ENCODE peak calls at places on chromosomes 13 and 19, in ten cellular contexts. One of them, this sample, is unnamed. For H3K36me3, the result is how much of the 10 kb centered on the place peaks cover.

GRCh38 chr13:46550822-46551221 is 2.1 kb upstream of the LRCH1 start:
- DNase-seq in lower lobe of right lung: no peak
- DNase-seq in ovary: no peak
- DNase-seq in brain microvascular endothelial cell: no peak
- DNase-seq in esophagus squamous epithelium: no peak
- DNase-seq in psoas muscle: no peak
- DNase-seq in body of pancreas: no peak
- DNase-seq in CD8-positive, alpha-beta T cell: no peak
- DNase-seq in mesenchymal stem cell: no peak
- DNase-seq in WERI-Rb-1: no peak
- DNase-seq in this sample: no peak

GRCh38 chr19:51096473-51097165 is 11.6 kb downstream of the CTU1 start:
- DNase-seq in ovary: no peak
- DNase-seq in mesenchymal stem cell: no peak
- DNase-seq in brain microvascular endothelial cell: no peak
- DNase-seq in esophagus squamous epithelium: no peak
- DNase-seq in CD8-positive, alpha-beta T cell: no peak
- DNase-seq in psoas muscle: no peak
- DNase-seq in body of pancreas: peak
- DNase-seq in lower lobe of right lung: no peak
- DNase-seq in WERI-Rb-1: no peak
- DNase-seq in this sample: no peak

GRCh38 chr13:98293570-98294142 is 116.6 kb upstream of the RNF113B start:
- DNase-seq in lower lobe of right lung: no peak
- DNase-seq in brain microvascular endothelial cell: no peak
- DNase-seq in esophagus squamous epithelium: no peak
- DNase-seq in WERI-Rb-1: no peak
- DNase-seq in CD8-positive, alpha-beta T cell: no peak
- DNase-seq in psoas muscle: no peak
- DNase-seq in ovary: no peak
- DNase-seq in mesenchymal stem cell: no peak
- DNase-seq in body of pancreas: no peak
- DNase-seq in this sample: no peak

GRCh38 chr19:4684312-4685095 is 14.4 kb upstream of the MYDGF start:
- DNase-seq in CD8-positive, alpha-beta T cell: no peak
- DNase-seq in brain microvascular endothelial cell: no peak
- DNase-seq in lower lobe of right lung: no peak
- DNase-seq in psoas muscle: no peak
- DNase-seq in ovary: no peak
- DNase-seq in body of pancreas: no peak
- DNase-seq in WERI-Rb-1: no peak
- DNase-seq in mesenchymal stem cell: no peak
- DNase-seq in esophagus squamous epithelium: no peak
- DNase-seq in this sample: no peak

GRCh38 chr19:6481541-6482342 is at the start of gene DENND1C:
- DNase-seq in psoas muscle: peak
- DNase-seq in esophagus squamous epithelium: peak
- DNase-seq in lower lobe of right lung: peak
- DNase-seq in WERI-Rb-1: peak
- DNase-seq in ovary: no peak
- DNase-seq in mesenchymal stem cell: no peak
- DNase-seq in body of pancreas: peak
- DNase-seq in CD8-positive, alpha-beta T cell: peak
- DNase-seq in brain microvascular endothelial cell: no peak
- DNase-seq in this sample: peak

GRCh38 chr19:33613601-33614000 is 8.2 kb upstream of the CHST8 start:
- DNase-seq in mesenchymal stem cell: no peak
- DNase-seq in esophagus squamous epithelium: no peak
- DNase-seq in ovary: no peak
- DNase-seq in psoas muscle: no peak
- DNase-seq in lower lobe of right lung: no peak
- DNase-seq in body of pancreas: no peak
- DNase-seq in WERI-Rb-1: peak
- DNase-seq in brain microvascular endothelial cell: no peak
- DNase-seq in CD8-positive, alpha-beta T cell: no peak
- DNase-seq in this sample: no peak

GRCh38 chr19:18232540-18233223 is 6.4 kb upstream of the PDE4C start:
- DNase-seq in brain microvascular endothelial cell: no peak
- DNase-seq in CD8-positive, alpha-beta T cell: no peak
- DNase-seq in mesenchymal stem cell: peak
- DNase-seq in ovary: no peak
- DNase-seq in body of pancreas: no peak
- DNase-seq in esophagus squamous epithelium: no peak
- DNase-seq in psoas muscle: no peak
- DNase-seq in lower lobe of right lung: no peak
- DNase-seq in WERI-Rb-1: peak
- DNase-seq in this sample: peak

GRCh38 chr19:38842439-38843174 is 7.2 kb downstream of the HNRNPL start:
- DNase-seq in CD8-positive, alpha-beta T cell: peak
- DNase-seq in lower lobe of right lung: no peak
- DNase-seq in body of pancreas: peak
- DNase-seq in ovary: no peak
- DNase-seq in WERI-Rb-1: no peak
- DNase-seq in brain microvascular endothelial cell: no peak
- DNase-seq in psoas muscle: no peak
- DNase-seq in mesenchymal stem cell: no peak
- DNase-seq in esophagus squamous epithelium: no peak
- DNase-seq in this sample: no peak

GRCh38 chr13:45219123-45219891 is 18.5 kb upstream of the KCTD4 start:
- DNase-seq in ovary: no peak
- DNase-seq in lower lobe of right lung: no peak
- DNase-seq in esophagus squamous epithelium: no peak
- DNase-seq in brain microvascular endothelial cell: no peak
- DNase-seq in psoas muscle: no peak
- DNase-seq in mesenchymal stem cell: peak
- DNase-seq in WERI-Rb-1: no peak
- DNase-seq in CD8-positive, alpha-beta T cell: no peak
- DNase-seq in body of pancreas: peak
- DNase-seq in this sample: no peak

GRCh38 chr19:37346091-37346490 is 24.8 kb upstream of the ZNF527 start:
- DNase-seq in psoas muscle: no peak
- DNase-seq in body of pancreas: no peak
- DNase-seq in ovary: no peak
- DNase-seq in brain microvascular endothelial cell: no peak
- DNase-seq in esophagus squamous epithelium: no peak
- DNase-seq in CD8-positive, alpha-beta T cell: no peak
- DNase-seq in lower lobe of right lung: no peak
- DNase-seq in mesenchymal stem cell: no peak
- DNase-seq in WERI-Rb-1: peak
- DNase-seq in this sample: no peak

GRCh38 chr13:86445584-86446140 is 646.4 kb upstream of the SLITRK6 start:
- DNase-seq in psoas muscle: no peak
- DNase-seq in WERI-Rb-1: no peak
- DNase-seq in esophagus squamous epithelium: no peak
- DNase-seq in body of pancreas: no peak
- DNase-seq in ovary: no peak
- DNase-seq in CD8-positive, alpha-beta T cell: no peak
- DNase-seq in mesenchymal stem cell: no peak
- DNase-seq in lower lobe of right lung: no peak
- DNase-seq in brain microvascular endothelial cell: no peak
- DNase-seq in this sample: no peak

GRCh38 chr19:16873603-16874002 is 15.2 kb upstream of the F2RL3 start:
- DNase-seq in ovary: no peak
- DNase-seq in esophagus squamous epithelium: no peak
- DNase-seq in mesenchymal stem cell: no peak
- DNase-seq in CD8-positive, alpha-beta T cell: no peak
- DNase-seq in brain microvascular endothelial cell: no peak
- DNase-seq in lower lobe of right lung: no peak
- DNase-seq in body of pancreas: no peak
- DNase-seq in WERI-Rb-1: no peak
- DNase-seq in psoas muscle: no peak
- DNase-seq in this sample: no peak
- H3K36me3 ChIP-seq in ovary: under half
- H3K36me3 ChIP-seq in esophagus squamous epithelium: under half
- H3K36me3 ChIP-seq in mesenchymal stem cell: half or more
- H3K36me3 ChIP-seq in CD8-positive, alpha-beta T cell: under half
- H3K36me3 ChIP-seq in brain microvascular endothelial cell: half or more
- H3K36me3 ChIP-seq in lower lobe of right lung: half or more
- H3K36me3 ChIP-seq in body of pancreas: under half
- H3K36me3 ChIP-seq in WERI-Rb-1: half or more
- H3K36me3 ChIP-seq in psoas muscle: under half
- H3K36me3 ChIP-seq in this sample: under half

GRCh38 chr13:75091707-75092106 is 390.3 kb downstream of the TBC1D4 start:
- DNase-seq in lower lobe of right lung: no peak
- DNase-seq in WERI-Rb-1: no peak
- DNase-seq in brain microvascular endothelial cell: no peak
- DNase-seq in CD8-positive, alpha-beta T cell: no peak
- DNase-seq in psoas muscle: no peak
- DNase-seq in ovary: no peak
- DNase-seq in mesenchymal stem cell: no peak
- DNase-seq in body of pancreas: no peak
- DNase-seq in esophagus squamous epithelium: no peak
- DNase-seq in this sample: no peak

GRCh38 chr13:75091185-75091584 is 390.8 kb downstream of the TBC1D4 start:
- DNase-seq in mesenchymal stem cell: no peak
- DNase-seq in CD8-positive, alpha-beta T cell: no peak
- DNase-seq in lower lobe of right lung: no peak
- DNase-seq in body of pancreas: no peak
- DNase-seq in esophagus squamous epithelium: no peak
- DNase-seq in WERI-Rb-1: no peak
- DNase-seq in brain microvascular endothelial cell: no peak
- DNase-seq in psoas muscle: no peak
- DNase-seq in ovary: no peak
- DNase-seq in this sample: no peak

DNA sequence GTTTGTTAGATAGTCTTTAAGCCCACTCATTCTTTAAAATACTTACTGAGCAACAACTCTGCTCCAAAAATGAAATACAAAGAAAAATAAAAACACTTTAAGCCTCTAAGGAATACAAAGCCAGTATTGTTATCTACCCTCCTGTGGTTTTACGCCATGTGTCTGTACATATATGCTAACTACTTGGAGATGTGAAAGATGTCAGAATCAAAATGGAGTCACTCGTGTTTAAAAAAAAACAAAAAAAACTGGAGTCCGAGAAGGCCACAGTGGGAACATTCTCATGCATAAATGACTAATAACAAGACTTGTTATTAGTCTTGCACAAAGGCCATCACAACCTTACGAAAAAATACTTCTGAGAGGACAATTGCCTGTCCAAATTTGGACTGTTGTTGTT is 393.1 kb downstream of the TBC1D4 start:
- DNase-seq in brain microvascular endothelial cell: no peak
- DNase-seq in body of pancreas: no peak
- DNase-seq in psoas muscle: no peak
- DNase-seq in CD8-positive, alpha-beta T cell: no peak
- DNase-seq in esophagus squamous epithelium: no peak
- DNase-seq in WERI-Rb-1: no peak
- DNase-seq in lower lobe of right lung: no peak
- DNase-seq in mesenchymal stem cell: no peak
- DNase-seq in ovary: no peak
- DNase-seq in this sample: no peak
- H3K4me3 ChIP-seq in brain microvascular endothelial cell: no peak
- H3K4me3 ChIP-seq in body of pancreas: no peak
- H3K4me3 ChIP-seq in psoas muscle: no peak
- H3K4me3 ChIP-seq in CD8-positive, alpha-beta T cell: no peak
- H3K4me3 ChIP-seq in esophagus squamous epithelium: no peak
- H3K4me3 ChIP-seq in WERI-Rb-1: no peak
- H3K4me3 ChIP-seq in lower lobe of right lung: no peak
- H3K4me3 ChIP-seq in mesenchymal stem cell: no peak
- H3K4me3 ChIP-seq in ovary: no peak
- H3K4me3 ChIP-seq in this sample: no peak

GRCh38 chr13:110683203-110683883 is 22.6 kb downstream of the CARS2 start:
- DNase-seq in CD8-positive, alpha-beta T cell: no peak
- DNase-seq in ovary: no peak
- DNase-seq in lower lobe of right lung: no peak
- DNase-seq in body of pancreas: no peak
- DNase-seq in WERI-Rb-1: no peak
- DNase-seq in mesenchymal stem cell: peak
- DNase-seq in esophagus squamous epithelium: no peak
- DNase-seq in psoas muscle: no peak
- DNase-seq in brain microvascular endothelial cell: no peak
- DNase-seq in this sample: peak

GRCh38 chr13:110682746-110683145 is 23.2 kb downstream of the CARS2 start:
- DNase-seq in mesenchymal stem cell: no peak
- DNase-seq in WERI-Rb-1: no peak
- DNase-seq in brain microvascular endothelial cell: no peak
- DNase-seq in ovary: no peak
- DNase-seq in psoas muscle: no peak
- DNase-seq in lower lobe of right lung: no peak
- DNase-seq in CD8-positive, alpha-beta T cell: no peak
- DNase-seq in body of pancreas: no peak
- DNase-seq in esophagus squamous epithelium: no peak
- DNase-seq in this sample: no peak

GRCh38 chr13:110680852-110681251 is 25.1 kb downstream of the CARS2 start:
- DNase-seq in psoas muscle: no peak
- DNase-seq in body of pancreas: no peak
- DNase-seq in esophagus squamous epithelium: no peak
- DNase-seq in WERI-Rb-1: peak
- DNase-seq in mesenchymal stem cell: peak
- DNase-seq in ovary: no peak
- DNase-seq in CD8-positive, alpha-beta T cell: no peak
- DNase-seq in lower lobe of right lung: no peak
- DNase-seq in brain microvascular endothelial cell: no peak
- DNase-seq in this sample: no peak

GRCh38 chr13:110683921-110684320 is 22.0 kb downstream of the CARS2 start:
- DNase-seq in ovary: no peak
- DNase-seq in body of pancreas: no peak
- DNase-seq in WERI-Rb-1: no peak
- DNase-seq in psoas muscle: no peak
- DNase-seq in esophagus squamous epithelium: no peak
- DNase-seq in brain microvascular endothelial cell: no peak
- DNase-seq in lower lobe of right lung: no peak
- DNase-seq in mesenchymal stem cell: no peak
- DNase-seq in CD8-positive, alpha-beta T cell: no peak
- DNase-seq in this sample: no peak

DNA sequence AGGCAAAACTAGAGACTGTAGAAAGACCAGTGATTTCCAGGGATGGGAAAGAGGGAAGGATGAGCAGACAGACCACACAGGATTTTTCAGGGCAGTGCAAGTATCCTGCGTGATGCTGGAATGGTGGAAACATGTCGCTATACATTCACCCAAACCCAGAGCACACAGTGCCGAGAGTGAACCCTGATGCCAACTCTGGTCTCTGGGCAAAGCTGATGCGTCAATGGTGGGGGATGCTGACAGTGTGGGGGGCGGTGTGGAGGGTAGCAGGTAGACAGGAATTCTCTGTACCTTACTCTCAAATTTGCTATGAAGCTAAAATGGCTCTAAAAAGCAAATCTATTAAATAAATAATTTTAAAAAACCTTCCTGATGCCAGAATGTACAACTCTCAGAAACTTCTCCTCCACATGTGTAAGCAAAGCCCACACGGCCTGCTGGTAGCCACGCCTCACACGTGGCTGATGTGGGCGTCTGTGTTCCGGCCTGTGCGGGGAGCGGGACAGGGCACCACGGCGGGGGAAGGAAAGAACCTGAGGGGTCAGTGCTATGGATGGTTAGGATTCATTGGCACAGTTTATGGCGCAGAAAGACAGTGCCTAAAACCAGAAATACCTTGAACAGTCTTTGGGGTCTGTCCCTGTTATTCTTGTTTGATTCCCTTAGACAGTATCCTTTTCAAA is 23.9 kb downstream of the CARS2 start:
- DNase-seq in mesenchymal stem cell: no peak
- DNase-seq in esophagus squamous epithelium: no peak
- DNase-seq in WERI-Rb-1: no peak
- DNase-seq in body of pancreas: no peak
- DNase-seq in psoas muscle: no peak
- DNase-seq in CD8-positive, alpha-beta T cell: no peak
- DNase-seq in lower lobe of right lung: no peak
- DNase-seq in ovary: no peak
- DNase-seq in brain microvascular endothelial cell: no peak
- DNase-seq in this sample: no peak
- H3K36me3 ChIP-seq in mesenchymal stem cell: half or more
- H3K36me3 ChIP-seq in esophagus squamous epithelium: under half
- H3K36me3 ChIP-seq in WERI-Rb-1: half or more
- H3K36me3 ChIP-seq in body of pancreas: under half
- H3K36me3 ChIP-seq in psoas muscle: under half
- H3K36me3 ChIP-seq in CD8-positive, alpha-beta T cell: under half
- H3K36me3 ChIP-seq in lower lobe of right lung: half or more
- H3K36me3 ChIP-seq in ovary: under half
- H3K36me3 ChIP-seq in brain microvascular endothelial cell: under half
- H3K36me3 ChIP-seq in this sample: under half

GRCh38 chr19:58498316-58499020 is 13.3 kb downstream of the SLC27A5 start:
- DNase-seq in body of pancreas: no peak
- DNase-seq in brain microvascular endothelial cell: no peak
- DNase-seq in ovary: peak
- DNase-seq in WERI-Rb-1: no peak
- DNase-seq in esophagus squamous epithelium: no peak
- DNase-seq in mesenchymal stem cell: no peak
- DNase-seq in lower lobe of right lung: peak
- DNase-seq in psoas muscle: no peak
- DNase-seq in CD8-positive, alpha-beta T cell: no peak
- DNase-seq in this sample: no peak
- H3K4me3 ChIP-seq in body of pancreas: peak
- H3K4me3 ChIP-seq in brain microvascular endothelial cell: peak
- H3K4me3 ChIP-seq in ovary: peak
- H3K4me3 ChIP-seq in WERI-Rb-1: peak
- H3K4me3 ChIP-seq in esophagus squamous epithelium: peak
- H3K4me3 ChIP-seq in mesenchymal stem cell: peak
- H3K4me3 ChIP-seq in lower lobe of right lung: peak
- H3K4me3 ChIP-seq in psoas muscle: peak
- H3K4me3 ChIP-seq in CD8-positive, alpha-beta T cell: peak
- H3K4me3 ChIP-seq in this sample: peak